ENCODE peak calls at places on chromosomes 16 and 17, in nine cellular contexts. E is Daoy, J is HEK293T, T is GM12892, N is COR-L47, I is IMR-90, H is pancreas, O is NCI-H69, L is brain pericyte. V is an unnamed sample.

GRCh38 chr17:7932483-7932891 is 481 bp downstream of the CNTROB start:
- DNase-seq in O (peak; percentile 32), T (no peak), I (peak; percentile 21), H (no peak), E (peak; percentile 9), L (no peak), N (no peak), J (peak; percentile 41), V (peak; percentile 49)

GRCh38 chr17:49439673-49440571 is 25.2 kb upstream of the PHB1 start:
- DNase-seq in H (no peak), N (no peak), T (peak; percentile 5), E (no peak), J (no peak), I (peak; percentile 37), L (no peak), O (no peak), V (no peak)

GRCh38 chr17:64641499-64641898 is 20.6 kb downstream of the SMURF2 start:
- DNase-seq in T (no peak), H (no peak), N (peak; percentile 10), L (peak; percentile 42), I (peak; percentile 91), E (peak; percentile 91), O (peak; percentile 51), J (peak; percentile 70), V (peak; percentile 96)

GRCh38 chr17:57555636-57556175 is 189.4 kb downstream of the CCDC182 start:
- DNase-seq in I (no peak), J (no peak), O (peak; percentile 38), H (no peak), N (no peak), E (no peak), L (no peak), T (no peak), V (no peak)

GRCh38 chr17:45719335-45720071 is 64.6 kb upstream of the CRHR1 start:
- DNase-seq in O (peak; percentile 69), J (peak; percentile 60), L (no peak), N (no peak), I (peak; percentile 74), H (no peak), E (peak; percentile 90), T (no peak), V (peak; percentile 88)

GRCh38 chr17:16935241-16935663 is 36.7 kb downstream of the TNFRSF13B start:
- DNase-seq in I (no peak), E (peak; percentile 35), T (no peak), O (peak; percentile 24), H (no peak), J (no peak), L (no peak), N (no peak), V (no peak)

GRCh38 chr16:10682604-10683003 is 12.1 kb downstream of the TEKT5 start:
- DNase-seq in J (no peak), H (no peak), I (no peak), O (no peak), T (no peak), L (no peak), E (no peak), N (no peak), V (no peak)

GRCh38 chr16:21302898-21303528 is 24.9 kb upstream of the CRYM start:
- DNase-seq in H (no peak), N (no peak), E (peak; percentile 56), T (no peak), L (no peak), O (no peak), J (no peak), I (peak; percentile 93), V (peak; percentile 36)

GRCh38 chr16:87133112-87133850 is 183.9 kb downstream of the C16orf95 start:
- DNase-seq in L (no peak), E (no peak), J (no peak), H (no peak), O (no peak), T (no peak), I (no peak), N (no peak), V (no peak)

GRCh38 chr17:41771389-41772206 is 14.9 kb downstream of the JUP start:
- DNase-seq in J (no peak), E (no peak), I (no peak), H (no peak), T (no peak), N (no peak), L (no peak), O (no peak), V (no peak)

V was measured in MG63.